ENCODE peak calls at places on chromosome 10, in five cellular contexts. One of them, this sample, is unnamed.

GRCh38 chr10:72173267-72173634 is 42.6 kb upstream of the ANAPC16 start:
- DNase-seq in cardiac muscle cell: no peak
- DNase-seq in COR-L47: no peak
- DNase-seq in mesothelial cell of epicardium: no peak
- DNase-seq in left ventricle myocardium inferior: no peak
- DNase-seq in this sample: no peak

GRCh38 chr10:96275685-96276418 is 4.5 kb upstream of the BLNK start:
- DNase-seq in mesothelial cell of epicardium: no peak
- DNase-seq in left ventricle myocardium inferior: peak
- DNase-seq in COR-L47: no peak
- DNase-seq in cardiac muscle cell: no peak
- DNase-seq in this sample: peak

GRCh38 chr10:15167411-15168295 is 840 bp downstream of the NMT2 start:
- DNase-seq in cardiac muscle cell: peak
- DNase-seq in mesothelial cell of epicardium: peak
- DNase-seq in left ventricle myocardium inferior: peak
- DNase-seq in COR-L47: no peak
- DNase-seq in this sample: peak

GRCh38 chr10:75736889-75737610 is 305.6 kb downstream of the LRMDA start:
- DNase-seq in cardiac muscle cell: no peak
- DNase-seq in left ventricle myocardium inferior: no peak
- DNase-seq in COR-L47: no peak
- DNase-seq in mesothelial cell of epicardium: no peak
- DNase-seq in this sample: no peak

GRCh38 chr10:29658984-29659769 is 24.4 kb upstream of the SVIL start:
- DNase-seq in COR-L47: no peak
- DNase-seq in mesothelial cell of epicardium: no peak
- DNase-seq in left ventricle myocardium inferior: no peak
- DNase-seq in cardiac muscle cell: peak
- DNase-seq in this sample: no peak

GRCh38 chr10:71582506-71582905 is 137.1 kb downstream of the C10orf105 start:
- DNase-seq in cardiac muscle cell: no peak
- DNase-seq in mesothelial cell of epicardium: no peak
- DNase-seq in left ventricle myocardium inferior: no peak
- DNase-seq in COR-L47: no peak
- DNase-seq in this sample: no peak

GRCh38 chr10:36703179-36703578 is 422.2 kb upstream of the ANKRD30A start:
- DNase-seq in mesothelial cell of epicardium: no peak
- DNase-seq in cardiac muscle cell: no peak
- DNase-seq in COR-L47: no peak
- DNase-seq in left ventricle myocardium inferior: no peak
- DNase-seq in this sample: no peak

GRCh38 chr10:122140941-122141623 is 130.0 kb upstream of the BTBD16 start:
- DNase-seq in COR-L47: no peak
- DNase-seq in cardiac muscle cell: peak
- DNase-seq in left ventricle myocardium inferior: peak
- DNase-seq in mesothelial cell of epicardium: no peak
- DNase-seq in this sample: peak

GRCh38 chr10:99337261-99337905 is 8.2 kb downstream of the CNNM1 start:
- DNase-seq in cardiac muscle cell: no peak
- DNase-seq in COR-L47: no peak
- DNase-seq in mesothelial cell of epicardium: no peak
- DNase-seq in left ventricle myocardium inferior: no peak
- DNase-seq in this sample: no peak

GRCh38 chr10:75050520-75050919 is 60.9 kb upstream of the SAMD8 start:
- DNase-seq in left ventricle myocardium inferior: no peak
- DNase-seq in COR-L47: no peak
- DNase-seq in cardiac muscle cell: no peak
- DNase-seq in mesothelial cell of epicardium: no peak
- DNase-seq in this sample: no peak

GRCh38 chr10:22218448-22218847 is 633 bp upstream of the EBLN1 start:
- DNase-seq in COR-L47: no peak
- DNase-seq in left ventricle myocardium inferior: no peak
- DNase-seq in cardiac muscle cell: peak
- DNase-seq in mesothelial cell of epicardium: no peak
- DNase-seq in this sample: no peak

GRCh38 chr10:13450078-13450477 is 78.7 kb downstream of the BEND7 start:
- DNase-seq in COR-L47: no peak
- DNase-seq in cardiac muscle cell: peak
- DNase-seq in left ventricle myocardium inferior: no peak
- DNase-seq in mesothelial cell of epicardium: no peak
- DNase-seq in this sample: no peak

GRCh38 chr10:49361178-49361554 is 34.7 kb downstream of the DRGX start:
- DNase-seq in mesothelial cell of epicardium: no peak
- DNase-seq in COR-L47: no peak
- DNase-seq in cardiac muscle cell: no peak
- DNase-seq in left ventricle myocardium inferior: no peak
- DNase-seq in this sample: no peak

GRCh38 chr10:29409241-29410051 is 120.6 kb downstream of the LYZL1 start:
- DNase-seq in COR-L47: peak
- DNase-seq in left ventricle myocardium inferior: peak
- DNase-seq in cardiac muscle cell: peak
- DNase-seq in mesothelial cell of epicardium: no peak
- DNase-seq in this sample: peak

GRCh38 chr10:52632591-52632990 is 140.0 kb downstream of the MBL2 start:
- DNase-seq in left ventricle myocardium inferior: no peak
- DNase-seq in cardiac muscle cell: no peak
- DNase-seq in mesothelial cell of epicardium: no peak
- DNase-seq in COR-L47: no peak
- DNase-seq in this sample: no peak

GRCh38 chr10:59493017-59493416 is 130.7 kb upstream of the FAM13C start:
- DNase-seq in mesothelial cell of epicardium: no peak
- DNase-seq in cardiac muscle cell: no peak
- DNase-seq in COR-L47: no peak
- DNase-seq in left ventricle myocardium inferior: no peak
- DNase-seq in this sample: no peak

GRCh38 chr10:22010973-22011408 is 7.5 kb upstream of the DNAJC1 start:
- DNase-seq in cardiac muscle cell: peak
- DNase-seq in left ventricle myocardium inferior: no peak
- DNase-seq in COR-L47: no peak
- DNase-seq in mesothelial cell of epicardium: no peak
- DNase-seq in this sample: no peak

GRCh38 chr10:47051741-47052238 is 140.6 kb downstream of the PTPN20 start:
- DNase-seq in cardiac muscle cell: no peak
- DNase-seq in COR-L47: no peak
- DNase-seq in left ventricle myocardium inferior: no peak
- DNase-seq in mesothelial cell of epicardium: no peak
- DNase-seq in this sample: no peak

GRCh38 chr10:69333205-69333604 is 54.9 kb downstream of the HK1 start:
- DNase-seq in COR-L47: no peak
- DNase-seq in cardiac muscle cell: peak
- DNase-seq in mesothelial cell of epicardium: peak
- DNase-seq in left ventricle myocardium inferior: no peak
- DNase-seq in this sample: peak

GRCh38 chr10:5078781-5079180 is 15.4 kb upstream of the AKR1C3 start:
- DNase-seq in mesothelial cell of epicardium: no peak
- DNase-seq in COR-L47: no peak
- DNase-seq in cardiac muscle cell: no peak
- DNase-seq in left ventricle myocardium inferior: no peak
- DNase-seq in this sample: no peak

GRCh38 chr10:125112697-125113494 is 47.5 kb downstream of the CTBP2 start:
- DNase-seq in left ventricle myocardium inferior: no peak
- DNase-seq in mesothelial cell of epicardium: no peak
- DNase-seq in COR-L47: no peak
- DNase-seq in cardiac muscle cell: no peak
- DNase-seq in this sample: no peak

GRCh38 chr10:30445716-30446115 is 11.7 kb downstream of the MAP3K8 start:
- DNase-seq in COR-L47: no peak
- DNase-seq in left ventricle myocardium inferior: no peak
- DNase-seq in cardiac muscle cell: peak
- DNase-seq in mesothelial cell of epicardium: no peak
- DNase-seq in this sample: no peak